ENCODE peak calls at places on chromosomes 4 and X, in five cellular contexts. F is bronchial epithelial cell, M is HFFc6, P is heart left ventricle, V is GM12878. S is an unnamed sample.

GRCh38 chrX:126489141-126489540 is 63.5 kb downstream of the DCAF12L1 start:
- DNase-seq in F (no peak), M (no peak), P (no peak), V (no peak), S (no peak)

GRCh38 chr4:121462660-121463261 is 81.9 kb upstream of the QRFPR start:
- DNase-seq in F (peak; percentile 64), M (peak; percentile 67), P (peak; percentile 41), V (no peak), S (no peak)

GRCh38 chr4:39591290-39591689 is 47.4 kb downstream of the SMIM14 start:
- DNase-seq in F (peak; percentile 73), M (peak; percentile 10), P (no peak), V (no peak), S (no peak)

GRCh38 chr4:184028571-184028996 is 123.5 kb downstream of the STOX2 start:
- DNase-seq in F (no peak), M (no peak), P (no peak), V (no peak), S (no peak)

GRCh38 chrX:663841-664240 is 33.2 kb downstream of the SHOX start:
- DNase-seq in F (no peak), M (no peak), P (no peak), V (no peak), S (no peak)

GRCh38 chr4:151719045-151719743 is 41.6 kb downstream of the GATB start:
- DNase-seq in F (no peak), M (no peak), P (no peak), V (no peak), S (no peak)

GRCh38 chr4:40160258-40160657 is 36.6 kb upstream of the RHOH start:
- DNase-seq in F (no peak), M (no peak), P (no peak), V (no peak), S (no peak)

GRCh38 chr4:112257098-112257497 is 25.5 kb downstream of the AP1AR start:
- DNase-seq in F (no peak), M (no peak), P (no peak), V (no peak), S (no peak)

GRCh38 chr4:151745727-151746231 is 15.0 kb downstream of the GATB start:
- DNase-seq in F (peak; percentile 49), M (no peak), P (no peak), V (no peak), S (no peak)

GRCh38 chr4:163221467-163221866 is 54.8 kb upstream of the NAF1 start:
- DNase-seq in F (no peak), M (no peak), P (no peak), V (no peak), S (no peak)

GRCh38 chr4:66636321-66636720 is 909.0 kb downstream of the CENPC start:
- DNase-seq in F (no peak), M (no peak), P (no peak), V (no peak), S (no peak)

GRCh38 chr4:73573794-73574528 is 46.3 kb downstream of the RASSF6 start:
- DNase-seq in F (peak; percentile 73), M (peak; percentile 33), P (peak; percentile 23), V (peak; percentile 51), S (peak; percentile 17)

GRCh38 chr4:65719635-65720034 is 49.3 kb upstream of the EPHA5 start:
- DNase-seq in F (no peak), M (no peak), P (no peak), V (no peak), S (no peak)

GRCh38 chr4:128470492-128471053 is 183.0 kb upstream of the PGRMC2 start:
- DNase-seq in F (no peak), M (no peak), P (no peak), V (no peak), S (no peak)

GRCh38 chr4:80500593-80500992 is 165.1 kb downstream of the CFAP299 start:
- DNase-seq in F (no peak), M (no peak), P (no peak), V (no peak), S (no peak)

GRCh38 chr4:184636144-184636543 is 13.1 kb downstream of the CASP3 start:
- DNase-seq in F (no peak), M (no peak), P (no peak), V (no peak), S (no peak)

GRCh38 chrX:16528620-16529019 is 121.3 kb upstream of the S100G start:
- DNase-seq in F (no peak), M (no peak), P (no peak), V (no peak), S (no peak)

GRCh38 chr4:166415749-166416148 is 542.7 kb downstream of the TLL1 start:
- DNase-seq in F (no peak), M (no peak), P (no peak), V (no peak), S (no peak)

GRCh38 chr4:188704288-188704687 is 565.0 kb downstream of the TRIML1 start:
- DNase-seq in F (no peak), M (no peak), P (no peak), V (no peak), S (no peak)

GRCh38 chrX:115494133-115494532 is 66.8 kb upstream of the PLS3 start:
- DNase-seq in F (no peak), M (no peak), P (no peak), V (no peak), S (no peak)

GRCh38 chr4:8427761-8428287 is 12.7 kb downstream of the ACOX3 start:
- DNase-seq in F (peak; percentile 39), M (no peak), P (peak; percentile 53), V (no peak), S (no peak)

GRCh38 chrX:24879679-24880078 is 136.1 kb downstream of the ARX start:
- DNase-seq in F (no peak), M (no peak), P (no peak), V (no peak), S (no peak)

GRCh38 chrX:30039768-30040167 is 175.6 kb upstream of the MAGEB2 start:
- DNase-seq in F (no peak), M (peak; percentile 57), P (no peak), V (no peak), S (no peak)

GRCh38 chr4:120853101-120853940 is 69.2 kb downstream of the PRDM5 start:
- DNase-seq in F (no peak), M (peak; percentile 9), P (no peak), V (no peak), S (no peak)

DNA sequence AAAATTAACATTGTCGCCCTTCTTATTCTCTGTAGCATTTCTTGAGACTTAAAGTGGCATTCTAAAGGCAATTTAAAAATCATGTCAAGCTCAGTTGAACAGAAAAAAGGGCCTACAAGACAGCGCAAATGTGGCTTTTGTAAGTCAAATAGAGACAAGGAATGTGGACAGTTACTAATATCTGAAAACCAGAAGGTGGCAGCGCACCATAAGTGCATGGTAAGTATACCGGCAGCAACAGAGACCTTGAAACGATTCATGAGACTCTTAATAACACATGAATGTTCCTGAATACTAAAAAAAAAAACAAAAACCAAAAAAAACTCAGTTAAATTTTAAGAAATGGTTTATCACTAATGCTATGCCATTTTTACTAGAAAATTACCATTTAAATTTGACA is 82.4 kb upstream of the HPRT1 start:
- DNase-seq in F (peak; percentile 34), M (peak; percentile 49), P (no peak), V (no peak), S (no peak)
- TF ChIP-seq CTCF in F (peak; percentile 24), M (peak; percentile 66), P (no peak), V (peak; percentile 15), S (no peak)

GRCh38 chr4:25939330-25939729 is 25.3 kb downstream of the SMIM20 start:
- DNase-seq in F (no peak), M (no peak), P (no peak), V (no peak), S (no peak)
- TF ChIP-seq CTCF in F (no peak), M (peak; percentile 52), P (no peak), V (peak; percentile 15), S (no peak)

GRCh38 chr4:23966720-23967119 is 76.9 kb upstream of the PPARGC1A start:
- DNase-seq in F (no peak), M (no peak), P (no peak), V (no peak), S (no peak)
- TF ChIP-seq CTCF in F (peak; percentile 63), M (no peak), P (no peak), V (no peak), S (no peak)

GRCh38 chr4:38180456-38180855 is 220.3 kb downstream of the PTTG2 start:
- DNase-seq in F (peak; percentile 69), M (no peak), P (no peak), V (no peak), S (no peak)
- TF ChIP-seq CTCF in F (peak; percentile 8), M (peak; percentile 7), P (no peak), V (no peak), S (no peak)

GRCh38 chr4:146342600-146343192 is 128.4 kb downstream of the REELD1 start:
- DNase-seq in F (peak; percentile 45), M (peak; percentile 29), P (no peak), V (no peak), S (no peak)
- TF ChIP-seq CTCF in F (no peak), M (peak; percentile 86), P (peak; percentile 70), V (peak; percentile 40), S (no peak)

GRCh38 chr4:10590896-10591295 is 93.7 kb downstream of the CLNK start:
- DNase-seq in F (peak; percentile 86), M (peak; percentile 52), P (no peak), V (no peak), S (no peak)
- TF ChIP-seq CTCF in F (no peak), M (peak; percentile 19), P (no peak), V (no peak), S (no peak)

S was measured in activated B cell treated with CpG ODN at 0.5 μM for 24 hours.